ENCODE peak calls at places on chromosomes 1 and 21, in four cellular contexts. A is BJ, O is lower lobe of right lung, Q is uterus. W is an unnamed sample.
A peak's percentile ranks its signal among the peaks of the same experiment; 100 is the strongest.

GRCh38 chr21:41759926-41760325 is 6.9 kb downstream of the RIPK4 start:
- DNase-seq in A (no peak), O (no peak), Q (no peak), W (no peak)

GRCh38 chr1:23692308-23692871 is 784 bp downstream of the RPL11 start:
- DNase-seq in A (no peak), O (no peak), Q (no peak), W (no peak)

GRCh38 chr1:199135901-199136300 is 497.1 kb downstream of the PTPRC start:
- DNase-seq in A (no peak), O (no peak), Q (no peak), W (no peak)

GRCh38 chr1:233668725-233669294 is 54.9 kb downstream of the KCNK1 start:
- DNase-seq in A (peak; percentile 33), O (no peak), Q (no peak), W (no peak)

GRCh38 chr1:10873189-10873588 is 76.7 kb upstream of the CASZ1 start:
- DNase-seq in A (no peak), O (no peak), Q (no peak), W (no peak)

GRCh38 chr1:25996966-25997758 is 701 bp downstream of the PAFAH2 start:
- DNase-seq in A (no peak), O (no peak), Q (peak; percentile 47), W (no peak)

GRCh38 chr1:222618880-222619321 is 1.0 kb downstream of the MIA3 start:
- DNase-seq in A (no peak), O (no peak), Q (no peak), W (peak; percentile 36)

GRCh38 chr1:228445524-228445866 is 28.8 kb upstream of the TRIM17 start:
- DNase-seq in A (no peak), O (no peak), Q (no peak), W (no peak)

GRCh38 chr1:225242611-225243010 is 185.2 kb downstream of the LBR start:
- DNase-seq in A (no peak), O (no peak), Q (no peak), W (no peak)

GRCh38 chr1:221543529-221544120 is 198.3 kb downstream of the DUSP10 start:
- DNase-seq in A (no peak), O (no peak), Q (no peak), W (no peak)

GRCh38 chr1:47223921-47224675 is 7.9 kb downstream of the TAL1 start:
- DNase-seq in A (no peak), O (no peak), Q (peak; percentile 9), W (no peak)

GRCh38 chr1:240094043-240094722 is 2.5 kb downstream of the FMN2 start:
- DNase-seq in A (no peak), O (no peak), Q (no peak), W (no peak)

GRCh38 chr1:108117908-108118902 is 81.9 kb downstream of the SLC25A24 start:
- DNase-seq in A (peak; percentile 47), O (no peak), Q (no peak), W (no peak)

GRCh38 chr1:26083246-26083645 is 15.8 kb upstream of the TRIM63 start:
- DNase-seq in A (no peak), O (no peak), Q (no peak), W (no peak)

GRCh38 chr1:168180148-168180524 is 1.4 kb downstream of the TIPRL start:
- DNase-seq in A (no peak), O (no peak), Q (no peak), W (no peak)

GRCh38 chr1:189033171-189033570 is 1444.5 kb downstream of the BRINP3 start:
- DNase-seq in A (no peak), O (no peak), Q (no peak), W (no peak)

GRCh38 chr1:165815725-165816124 is 11.7 kb upstream of the UCK2 start:
- DNase-seq in A (no peak), O (no peak), Q (no peak), W (no peak)

GRCh38 chr1:181089777-181090505 is 1.4 kb downstream of the IER5 start:
- DNase-seq in A (no peak), O (peak; percentile 81), Q (peak; percentile 84), W (peak; percentile 91)

GRCh38 chr1:200733907-200734306 is 4.8 kb upstream of the CAMSAP2 start:
- DNase-seq in A (no peak), O (no peak), Q (no peak), W (no peak)

GRCh38 chr1:34780528-34780927 is 486 bp upstream of the GJB3 start:
- DNase-seq in A (no peak), O (no peak), Q (no peak), W (no peak)

GRCh38 chr1:10962483-10962882 is 50.0 kb upstream of the TARDBP start:
- DNase-seq in A (no peak), O (no peak), Q (no peak), W (no peak)